ENCODE peak calls at places on chromosome 6, in seven cellular contexts. Z is NCI-H345, E is left lung, C is psoas muscle, T is NCI-H1417, D is WTC11, Q is KBM-7. R is an unnamed sample.

GRCh38 chr6:21873562-21873961 is 280.0 kb downstream of the SOX4 start:
- DNase-seq in Z (no peak), E (no peak), C (no peak), T (no peak), D (no peak), Q (no peak), R (peak)

GRCh38 chr6:170149681-170150589 is 140.9 kb downstream of the DLL1 start:
- DNase-seq in Z (peak), E (no peak), C (peak), T (peak), D (no peak), Q (no peak), R (no peak)

GRCh38 chr6:36893976-36894932 is 8.5 kb downstream of the C6orf89 start:
- DNase-seq in Z (no peak), E (no peak), C (no peak), T (no peak), D (no peak), Q (no peak), R (no peak)

GRCh38 chr6:133128191-133128590 is 113.0 kb upstream of the EYA4 start:
- DNase-seq in Z (no peak), E (no peak), C (no peak), T (no peak), D (no peak), Q (no peak), R (no peak)

GRCh38 chr6:82013561-82014275 is 233.8 kb downstream of the IBTK start:
- DNase-seq in Z (no peak), E (no peak), C (no peak), T (no peak), D (no peak), Q (no peak), R (no peak)

GRCh38 chr6:135985471-135985870 is 134.0 kb downstream of the PDE7B start:
- DNase-seq in Z (no peak), E (no peak), C (no peak), T (no peak), D (no peak), Q (no peak), R (no peak)

GRCh38 chr6:37479266-37479854 is 20.3 kb downstream of the CCDC167 start:
- DNase-seq in Z (no peak), E (no peak), C (no peak), T (no peak), D (no peak), Q (no peak), R (no peak)

GRCh38 chr6:169372616-169373015 is 119.0 kb upstream of the THBS2 start:
- DNase-seq in Z (no peak), E (no peak), C (no peak), T (no peak), D (no peak), Q (no peak), R (no peak)

GRCh38 chr6:45441811-45442453 is 64.2 kb upstream of the SUPT3H start:
- DNase-seq in Z (no peak), E (no peak), C (no peak), T (no peak), D (no peak), Q (no peak), R (no peak)

GRCh38 chr6:156348376-156348775 is 428.8 kb upstream of the ARID1B start:
- DNase-seq in Z (peak), E (no peak), C (no peak), T (no peak), D (no peak), Q (no peak), R (no peak)

GRCh38 chr6:138987299-138987642 is 782 bp downstream of the REPS1 start:
- DNase-seq in Z (no peak), E (no peak), C (peak), T (peak), D (peak), Q (no peak), R (no peak)

GRCh38 chr6:73521351-73522254 is 771 bp upstream of the EEF1A1 start:
- DNase-seq in Z (peak), E (peak), C (peak), T (peak), D (peak), Q (peak), R (no peak)

GRCh38 chr6:150395388-150396009 is 26.7 kb downstream of the IYD start:
- DNase-seq in Z (peak), E (peak), C (no peak), T (peak), D (peak), Q (peak), R (no peak)

GRCh38 chr6:81751388-81752083 is 945 bp downstream of the TENT5A start:
- DNase-seq in Z (peak), E (peak), C (peak), T (peak), D (peak), Q (peak), R (peak)

GRCh38 chr6:130965657-130966056 is 97.4 kb downstream of the EPB41L2 start:
- DNase-seq in Z (no peak), E (no peak), C (no peak), T (no peak), D (no peak), Q (no peak), R (no peak)

GRCh38 chr6:98041072-98041471 is 758.1 kb upstream of the MMS22L start:
- DNase-seq in Z (no peak), E (no peak), C (no peak), T (no peak), D (no peak), Q (no peak), R (no peak)

GRCh38 chr6:14925627-14926026 is 320.2 kb upstream of the JARID2 start:
- DNase-seq in Z (no peak), E (no peak), C (no peak), T (no peak), D (no peak), Q (no peak), R (no peak)

GRCh38 chr6:62150048-62150663 is 135.9 kb downstream of the KHDRBS2 start:
- DNase-seq in Z (peak), E (no peak), C (no peak), T (peak), D (no peak), Q (peak), R (no peak)

GRCh38 chr6:41942045-41942851 is 640 bp upstream of the CCND3 start:
- DNase-seq in Z (no peak), E (no peak), C (no peak), T (no peak), D (no peak), Q (no peak), R (no peak)

R was measured in right atrium auricular region.